ENCODE peak calls at places on chromosome 5, in eight cellular contexts. One of them, this sample, is unnamed.

GRCh38 chr5:77316871-77317661 is 106.6 kb downstream of the PDE8B start:
- DNase-seq in HFF-Myc: no peak
- DNase-seq in mammary epithelial cell: no peak
- DNase-seq in fibroblast of the aortic adventitia: no peak
- DNase-seq in colonic mucosa: no peak
- DNase-seq in WTC11: no peak
- DNase-seq in GM20000: no peak
- DNase-seq in AG10803: peak
- DNase-seq in this sample: no peak

GRCh38 chr5:32942225-32942989 is 231.3 kb downstream of the NPR3 start:
- DNase-seq in HFF-Myc: no peak
- DNase-seq in mammary epithelial cell: peak
- DNase-seq in fibroblast of the aortic adventitia: peak
- DNase-seq in colonic mucosa: peak
- DNase-seq in WTC11: peak
- DNase-seq in GM20000: peak
- DNase-seq in AG10803: no peak
- DNase-seq in this sample: peak

GRCh38 chr5:41526699-41527098 is 16.3 kb upstream of the PLCXD3 start:
- DNase-seq in HFF-Myc: no peak
- DNase-seq in mammary epithelial cell: no peak
- DNase-seq in fibroblast of the aortic adventitia: no peak
- DNase-seq in colonic mucosa: no peak
- DNase-seq in WTC11: no peak
- DNase-seq in GM20000: no peak
- DNase-seq in AG10803: no peak
- DNase-seq in this sample: no peak

GRCh38 chr5:119302916-119303897 is 52.6 kb upstream of the TNFAIP8 start:
- DNase-seq in HFF-Myc: peak
- DNase-seq in mammary epithelial cell: peak
- DNase-seq in fibroblast of the aortic adventitia: peak
- DNase-seq in colonic mucosa: no peak
- DNase-seq in WTC11: no peak
- DNase-seq in GM20000: no peak
- DNase-seq in AG10803: peak
- DNase-seq in this sample: no peak

GRCh38 chr5:464843-465590 is 22.0 kb downstream of the EXOC3 start:
- DNase-seq in HFF-Myc: no peak
- DNase-seq in mammary epithelial cell: no peak
- DNase-seq in fibroblast of the aortic adventitia: no peak
- DNase-seq in colonic mucosa: no peak
- DNase-seq in WTC11: peak
- DNase-seq in GM20000: no peak
- DNase-seq in AG10803: no peak
- DNase-seq in this sample: no peak

GRCh38 chr5:8417316-8418048 is 548.5 kb downstream of the MTRR start:
- DNase-seq in HFF-Myc: no peak
- DNase-seq in mammary epithelial cell: no peak
- DNase-seq in fibroblast of the aortic adventitia: no peak
- DNase-seq in colonic mucosa: no peak
- DNase-seq in WTC11: no peak
- DNase-seq in GM20000: no peak
- DNase-seq in AG10803: no peak
- DNase-seq in this sample: no peak

GRCh38 chr5:90615355-90615754 is 56.8 kb downstream of the ADGRV1 start:
- DNase-seq in HFF-Myc: no peak
- DNase-seq in mammary epithelial cell: no peak
- DNase-seq in fibroblast of the aortic adventitia: no peak
- DNase-seq in colonic mucosa: no peak
- DNase-seq in WTC11: no peak
- DNase-seq in GM20000: no peak
- DNase-seq in AG10803: no peak
- DNase-seq in this sample: no peak

GRCh38 chr5:87069974-87070608 is 197.6 kb upstream of the RASA1 start:
- DNase-seq in HFF-Myc: peak
- DNase-seq in mammary epithelial cell: peak
- DNase-seq in fibroblast of the aortic adventitia: peak
- DNase-seq in colonic mucosa: peak
- DNase-seq in WTC11: no peak
- DNase-seq in GM20000: peak
- DNase-seq in AG10803: peak
- DNase-seq in this sample: peak

GRCh38 chr5:135213034-135213386 is 179.0 kb upstream of the PITX1 start:
- DNase-seq in HFF-Myc: no peak
- DNase-seq in mammary epithelial cell: no peak
- DNase-seq in fibroblast of the aortic adventitia: no peak
- DNase-seq in colonic mucosa: no peak
- DNase-seq in WTC11: no peak
- DNase-seq in GM20000: no peak
- DNase-seq in AG10803: no peak
- DNase-seq in this sample: no peak

GRCh38 chr5:100840364-100840763 is 62.7 kb downstream of the ST8SIA4 start:
- DNase-seq in HFF-Myc: no peak
- DNase-seq in mammary epithelial cell: peak
- DNase-seq in fibroblast of the aortic adventitia: peak
- DNase-seq in colonic mucosa: no peak
- DNase-seq in WTC11: no peak
- DNase-seq in GM20000: peak
- DNase-seq in AG10803: no peak
- DNase-seq in this sample: no peak

GRCh38 chr5:107915413-107915812 is 244.7 kb upstream of the EFNA5 start:
- DNase-seq in HFF-Myc: no peak
- DNase-seq in mammary epithelial cell: no peak
- DNase-seq in fibroblast of the aortic adventitia: peak
- DNase-seq in colonic mucosa: no peak
- DNase-seq in WTC11: no peak
- DNase-seq in GM20000: no peak
- DNase-seq in AG10803: peak
- DNase-seq in this sample: no peak

GRCh38 chr5:65126192-65126591 is 355.5 kb downstream of the ADAMTS6 start:
- DNase-seq in HFF-Myc: no peak
- DNase-seq in mammary epithelial cell: no peak
- DNase-seq in fibroblast of the aortic adventitia: no peak
- DNase-seq in colonic mucosa: no peak
- DNase-seq in WTC11: no peak
- DNase-seq in GM20000: no peak
- DNase-seq in AG10803: peak
- DNase-seq in this sample: no peak

GRCh38 chr5:69075522-69076169 is 18.2 kb upstream of the SLC30A5 start:
- DNase-seq in HFF-Myc: no peak
- DNase-seq in mammary epithelial cell: no peak
- DNase-seq in fibroblast of the aortic adventitia: no peak
- DNase-seq in colonic mucosa: peak
- DNase-seq in WTC11: no peak
- DNase-seq in GM20000: no peak
- DNase-seq in AG10803: no peak
- DNase-seq in this sample: no peak

GRCh38 chr5:10705736-10706135 is 55.3 kb downstream of the DAP start:
- DNase-seq in HFF-Myc: no peak
- DNase-seq in mammary epithelial cell: peak
- DNase-seq in fibroblast of the aortic adventitia: no peak
- DNase-seq in colonic mucosa: no peak
- DNase-seq in WTC11: no peak
- DNase-seq in GM20000: no peak
- DNase-seq in AG10803: no peak
- DNase-seq in this sample: no peak

GRCh38 chr5:59484618-59485017 is 408.9 kb downstream of the PDE4D start:
- DNase-seq in HFF-Myc: no peak
- DNase-seq in mammary epithelial cell: peak
- DNase-seq in fibroblast of the aortic adventitia: no peak
- DNase-seq in colonic mucosa: no peak
- DNase-seq in WTC11: no peak
- DNase-seq in GM20000: peak
- DNase-seq in AG10803: no peak
- DNase-seq in this sample: no peak

GRCh38 chr5:102295534-102296228 is 403 bp downstream of the SLCO4C1 start:
- DNase-seq in HFF-Myc: no peak
- DNase-seq in mammary epithelial cell: no peak
- DNase-seq in fibroblast of the aortic adventitia: no peak
- DNase-seq in colonic mucosa: peak
- DNase-seq in WTC11: peak
- DNase-seq in GM20000: no peak
- DNase-seq in AG10803: no peak
- DNase-seq in this sample: no peak

GRCh38 chr5:110790673-110791072 is 51.9 kb downstream of the SLC25A46 start:
- DNase-seq in HFF-Myc: peak
- DNase-seq in mammary epithelial cell: peak
- DNase-seq in fibroblast of the aortic adventitia: peak
- DNase-seq in colonic mucosa: no peak
- DNase-seq in WTC11: no peak
- DNase-seq in GM20000: no peak
- DNase-seq in AG10803: peak
- DNase-seq in this sample: no peak

GRCh38 chr5:150066436-150066835 is 19.9 kb downstream of the CSF1R start:
- DNase-seq in HFF-Myc: no peak
- DNase-seq in mammary epithelial cell: no peak
- DNase-seq in fibroblast of the aortic adventitia: no peak
- DNase-seq in colonic mucosa: no peak
- DNase-seq in WTC11: no peak
- DNase-seq in GM20000: no peak
- DNase-seq in AG10803: no peak
- DNase-seq in this sample: no peak

GRCh38 chr5:61162832-61163567 is 732 bp upstream of the SMIM15 start:
- DNase-seq in HFF-Myc: no peak
- DNase-seq in mammary epithelial cell: peak
- DNase-seq in fibroblast of the aortic adventitia: peak
- DNase-seq in colonic mucosa: peak
- DNase-seq in WTC11: no peak
- DNase-seq in GM20000: peak
- DNase-seq in AG10803: peak
- DNase-seq in this sample: peak

GRCh38 chr5:172117977-172118701 is 69.9 kb downstream of the STK10 start:
- DNase-seq in HFF-Myc: no peak
- DNase-seq in mammary epithelial cell: no peak
- DNase-seq in fibroblast of the aortic adventitia: peak
- DNase-seq in colonic mucosa: no peak
- DNase-seq in WTC11: no peak
- DNase-seq in GM20000: no peak
- DNase-seq in AG10803: no peak
- DNase-seq in this sample: no peak

GRCh38 chr5:32369032-32369431 is 56.3 kb upstream of the MTMR12 start:
- DNase-seq in HFF-Myc: no peak
- DNase-seq in mammary epithelial cell: no peak
- DNase-seq in fibroblast of the aortic adventitia: no peak
- DNase-seq in colonic mucosa: no peak
- DNase-seq in WTC11: no peak
- DNase-seq in GM20000: no peak
- DNase-seq in AG10803: no peak
- DNase-seq in this sample: no peak

GRCh38 chr5:79459626-79460025 is 54.3 kb downstream of the HOMER1 start:
- DNase-seq in HFF-Myc: no peak
- DNase-seq in mammary epithelial cell: no peak
- DNase-seq in fibroblast of the aortic adventitia: no peak
- DNase-seq in colonic mucosa: no peak
- DNase-seq in WTC11: no peak
- DNase-seq in GM20000: no peak
- DNase-seq in AG10803: no peak
- DNase-seq in this sample: no peak

GRCh38 chr5:114358329-114358728 is 3.5 kb upstream of the KCNN2 start:
- DNase-seq in HFF-Myc: no peak
- DNase-seq in mammary epithelial cell: no peak
- DNase-seq in fibroblast of the aortic adventitia: no peak
- DNase-seq in colonic mucosa: no peak
- DNase-seq in WTC11: no peak
- DNase-seq in GM20000: no peak
- DNase-seq in AG10803: no peak
- DNase-seq in this sample: no peak
- TF ChIP-seq CTCF in HFF-Myc: peak
- TF ChIP-seq CTCF in mammary epithelial cell: no peak
- TF ChIP-seq CTCF in fibroblast of the aortic adventitia: no peak
- TF ChIP-seq CTCF in colonic mucosa: no peak
- TF ChIP-seq CTCF in WTC11: no peak
- TF ChIP-seq CTCF in GM20000: no peak
- TF ChIP-seq CTCF in AG10803: no peak
- TF ChIP-seq CTCF in this sample: no peak

GRCh38 chr5:12147513-12147912 is 243.3 kb upstream of the CTNND2 start:
- DNase-seq in HFF-Myc: no peak
- DNase-seq in mammary epithelial cell: no peak
- DNase-seq in fibroblast of the aortic adventitia: no peak
- DNase-seq in colonic mucosa: no peak
- DNase-seq in WTC11: no peak
- DNase-seq in GM20000: no peak
- DNase-seq in AG10803: no peak
- DNase-seq in this sample: no peak
- TF ChIP-seq CTCF in HFF-Myc: no peak
- TF ChIP-seq CTCF in mammary epithelial cell: no peak
- TF ChIP-seq CTCF in fibroblast of the aortic adventitia: no peak
- TF ChIP-seq CTCF in colonic mucosa: no peak
- TF ChIP-seq CTCF in WTC11: no peak
- TF ChIP-seq CTCF in GM20000: no peak
- TF ChIP-seq CTCF in AG10803: no peak
- TF ChIP-seq CTCF in this sample: no peak

DNA sequence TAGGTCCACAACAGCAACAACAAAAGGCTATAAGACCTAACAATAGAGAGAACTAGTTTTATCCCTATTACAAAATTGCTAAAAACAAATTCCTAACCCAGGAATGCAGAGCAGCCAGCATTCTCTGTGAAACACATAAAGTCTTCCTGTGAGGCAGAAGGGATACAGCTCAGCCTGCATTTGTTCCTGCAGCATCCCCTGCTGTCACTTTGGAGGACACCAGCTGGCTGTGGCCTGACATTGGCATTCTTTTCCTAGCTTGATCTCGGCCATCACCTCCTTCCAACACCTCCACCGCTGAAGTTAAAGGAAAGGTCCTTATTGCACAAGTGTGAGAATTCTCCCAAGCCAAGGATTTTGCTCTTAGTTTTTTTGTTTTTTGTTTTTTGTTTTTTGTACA is 186.1 kb downstream of the SNCAIP start:
- DNase-seq in HFF-Myc: no peak
- DNase-seq in mammary epithelial cell: no peak
- DNase-seq in fibroblast of the aortic adventitia: no peak
- DNase-seq in colonic mucosa: no peak
- DNase-seq in WTC11: peak
- DNase-seq in GM20000: no peak
- DNase-seq in AG10803: peak
- DNase-seq in this sample: no peak
- TF ChIP-seq CTCF in HFF-Myc: peak
- TF ChIP-seq CTCF in mammary epithelial cell: peak
- TF ChIP-seq CTCF in fibroblast of the aortic adventitia: peak
- TF ChIP-seq CTCF in colonic mucosa: no peak
- TF ChIP-seq CTCF in WTC11: no peak
- TF ChIP-seq CTCF in GM20000: no peak
- TF ChIP-seq CTCF in AG10803: peak
- TF ChIP-seq CTCF in this sample: no peak

DNA sequence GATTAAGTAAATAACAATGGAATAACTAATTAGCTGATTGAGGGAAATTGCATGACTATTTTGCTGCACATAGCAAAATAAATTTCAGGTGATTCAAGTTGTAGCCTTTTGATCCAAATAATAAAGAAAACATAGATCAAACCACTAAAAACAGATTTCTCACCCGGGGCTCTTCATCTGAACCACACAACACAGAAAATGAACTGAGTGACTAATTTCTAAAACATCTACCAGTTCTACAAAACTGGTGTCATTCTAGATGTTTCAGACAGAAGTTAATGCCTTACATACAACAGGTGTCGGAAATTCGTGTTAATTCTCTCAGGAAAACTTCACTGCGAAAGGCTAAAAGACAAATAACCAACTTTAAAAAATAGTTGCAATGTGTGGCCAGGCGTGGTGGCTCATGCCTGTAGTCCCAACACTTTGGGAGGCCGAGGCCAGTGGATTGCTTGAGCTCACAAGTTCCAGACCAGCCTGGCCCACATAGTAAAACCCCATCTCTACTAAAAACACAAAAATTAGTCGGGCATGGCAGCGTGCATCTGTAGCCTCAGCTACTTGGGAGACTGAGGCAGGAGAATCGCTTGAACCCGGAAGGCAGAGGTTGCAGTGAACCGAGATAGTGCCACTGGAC is 6.9 kb downstream of the PROP1 start:
- DNase-seq in HFF-Myc: no peak
- DNase-seq in mammary epithelial cell: no peak
- DNase-seq in fibroblast of the aortic adventitia: no peak
- DNase-seq in colonic mucosa: no peak
- DNase-seq in WTC11: no peak
- DNase-seq in GM20000: no peak
- DNase-seq in AG10803: no peak
- DNase-seq in this sample: no peak
- TF ChIP-seq CTCF in HFF-Myc: no peak
- TF ChIP-seq CTCF in mammary epithelial cell: no peak
- TF ChIP-seq CTCF in fibroblast of the aortic adventitia: no peak
- TF ChIP-seq CTCF in colonic mucosa: no peak
- TF ChIP-seq CTCF in WTC11: no peak
- TF ChIP-seq CTCF in GM20000: no peak
- TF ChIP-seq CTCF in AG10803: no peak
- TF ChIP-seq CTCF in this sample: no peak